ENCODE peak calls at places on chromosomes 5 and 9, in seven cellular contexts. R, D, L, N, Z, S and E are unnamed samples.

GRCh38 chr9:114343471-114344187 is 14.0 kb downstream of the ORM2 start:
- DNase-seq in S (no peak), D (no peak), R (no peak), Z (no peak), N (no peak), L (no peak), E (no peak)

GRCh38 chr5:117590944-117591343 is 1016.3 kb upstream of the SEMA6A start:
- DNase-seq in N (no peak), L (no peak), S (no peak), D (peak; percentile 8), R (peak; percentile 5), Z (no peak), E (no peak)

GRCh38 chr5:152359169-152359568 is 45.9 kb downstream of the NMUR2 start:
- DNase-seq in Z (no peak), D (no peak), R (no peak), N (no peak), L (no peak), S (no peak), E (no peak)

GRCh38 chr5:36398137-36398536 is 96.4 kb upstream of the RANBP3L start:
- DNase-seq in Z (no peak), S (peak; percentile 14), N (no peak), R (peak; percentile 49), L (no peak), D (no peak), E (no peak)

GRCh38 chr9:34501889-34502425 is 20.8 kb downstream of the ENHO start:
- DNase-seq in S (no peak), N (peak; percentile 61), D (peak; percentile 41), R (peak; percentile 82), L (peak; percentile 28), Z (no peak), E (no peak)

GRCh38 chr5:172603425-172603824 is 37.6 kb upstream of the NEURL1B start:
- DNase-seq in Z (no peak), L (peak; percentile 31), R (no peak), S (no peak), N (no peak), D (no peak), E (no peak)

GRCh38 chr9:18124760-18125159 is 349.2 kb upstream of the ADAMTSL1 start:
- DNase-seq in S (no peak), D (no peak), Z (no peak), L (no peak), N (no peak), R (no peak), E (no peak)

GRCh38 chr5:156366536-156366935 is 39.6 kb downstream of the SGCD start:
- DNase-seq in L (no peak), S (no peak), R (no peak), N (no peak), D (no peak), Z (no peak), E (no peak)

GRCh38 chr5:103120607-103121200 is 603 bp downstream of the PPIP5K2 start:
- DNase-seq in Z (no peak), S (no peak), D (peak; percentile 11), L (no peak), N (no peak), R (peak; percentile 30), E (no peak)

GRCh38 chr5:133041910-133042309 is 9.9 kb upstream of the HSPA4 start:
- DNase-seq in N (no peak), S (peak; percentile 49), R (peak; percentile 38), Z (no peak), D (no peak), L (no peak), E (no peak)

GRCh38 chr5:160326981-160327380 is 14.6 kb upstream of the CCNJL start:
- DNase-seq in N (no peak), R (no peak), D (no peak), S (no peak), L (no peak), Z (no peak), E (no peak)

GRCh38 chr5:36301858-36302603 is at the start of gene RANBP3L:
- DNase-seq in Z (no peak), N (peak; percentile 46), D (peak; percentile 13), R (peak; percentile 36), S (no peak), L (no peak), E (no peak)

GRCh38 chr9:4086119-4087088 is 213.5 kb downstream of the GLIS3 start:
- DNase-seq in N (no peak), Z (no peak), D (no peak), S (peak; percentile 26), R (peak; percentile 12), L (no peak), E (no peak)

GRCh38 chr9:114386361-114386885 is 1.4 kb downstream of the AKNA start:
- DNase-seq in D (no peak), Z (no peak), L (no peak), R (no peak), S (no peak), N (no peak), E (no peak)

GRCh38 chr5:14587143-14587542 is 5.6 kb downstream of the OTULINL start:
- DNase-seq in Z (no peak), S (no peak), D (no peak), N (no peak), L (no peak), R (no peak), E (no peak)

GRCh38 chr5:142981886-142982820 is 212.0 kb downstream of the ARHGAP26 start:
- DNase-seq in D (peak; percentile 86), R (peak; percentile 81), L (peak; percentile 84), S (no peak), N (peak; percentile 89), Z (no peak), E (no peak)

GRCh38 chr5:88119535-88119934 is 149.1 kb downstream of the TMEM161B start:
- DNase-seq in S (no peak), N (no peak), Z (no peak), L (no peak), R (peak; percentile 84), D (no peak), E (no peak)

GRCh38 chr9:77575785-77576184 is 72.3 kb downstream of the GNA14 start:
- DNase-seq in L (no peak), R (peak; percentile 32), S (peak; percentile 15), Z (no peak), N (no peak), D (no peak), E (no peak)

GRCh38 chr5:107570805-107571531 is 99.8 kb downstream of the EFNA5 start:
- DNase-seq in S (peak; percentile 41), D (peak; percentile 42), Z (no peak), R (no peak), N (peak; percentile 31), L (no peak), E (no peak)

GRCh38 chr5:36172593-36172992 is 20.7 kb downstream of the SKP2 start:
- DNase-seq in D (no peak), S (no peak), L (no peak), N (no peak), R (no peak), Z (no peak), E (no peak)

GRCh38 chr9:93265301-93265971 is 81.5 kb downstream of the WNK2 start:
- DNase-seq in R (no peak), S (no peak), Z (no peak), N (no peak), D (no peak), L (no peak), E (no peak)

GRCh38 chr5:118441956-118442355 is 546.4 kb downstream of the DTWD2 start:
- DNase-seq in R (no peak), S (no peak), N (no peak), Z (no peak), L (no peak), D (no peak), E (no peak)

GRCh38 chr9:104748359-104749031 is 1.0 kb downstream of the NIPSNAP3A start:
- DNase-seq in D (no peak), L (no peak), Z (no peak), R (peak; percentile 19), N (no peak), S (peak; percentile 28), E (no peak)

GRCh38 chr9:132182609-132183073 is 20.8 kb downstream of the NTNG2 start:
- DNase-seq in S (peak; percentile 26), R (no peak), Z (no peak), L (no peak), D (peak; percentile 59), N (no peak), E (no peak)
- TF ChIP-seq CTCF in S (no peak), R (peak; percentile 24), Z (no peak), L (no peak), D (peak; percentile 63), N (no peak), E (no peak)

DNA sequence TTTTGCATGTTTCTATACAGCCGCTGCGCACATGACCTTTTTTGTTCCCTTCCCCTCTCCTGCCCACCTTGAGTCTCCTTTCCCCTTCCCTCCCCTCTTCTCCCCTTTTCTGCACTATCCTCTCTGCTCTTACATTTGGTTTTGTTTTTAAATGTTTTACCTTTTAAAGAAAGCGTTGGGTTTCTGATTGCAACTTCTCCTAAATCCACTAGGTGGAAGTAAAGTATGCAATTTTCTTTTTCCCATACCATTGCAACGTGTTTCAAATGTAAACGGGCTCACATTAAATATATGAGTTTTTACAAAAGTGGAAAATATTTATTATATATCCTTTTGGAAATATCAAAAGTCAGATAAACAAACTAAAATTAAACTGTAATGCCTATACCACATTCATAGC is 500.9 kb downstream of the DIRAS2 start:
- DNase-seq in S (peak; percentile 20), Z (no peak), N (no peak), D (no peak), R (peak; percentile 31), L (no peak), E (no peak)
- TF ChIP-seq CTCF in S (peak; percentile 55), Z (no peak), N (peak; percentile 52), D (peak; percentile 23), R (peak; percentile 61), L (no peak), E (peak; percentile 54)

GRCh38 chr5:16179936-16180788 is 571 bp upstream of the MARCHF11 start:
- DNase-seq in R (no peak), D (peak; percentile 19), L (no peak), Z (no peak), N (no peak), S (no peak), E (no peak)

GRCh38 chr5:16180789-16181082 is 1.1 kb upstream of the MARCHF11 start:
- DNase-seq in R (no peak), S (no peak), L (no peak), D (no peak), N (no peak), Z (no peak), E (no peak)

GRCh38 chr5:16179511-16179935 is at the start of gene MARCHF11:
- DNase-seq in S (no peak), Z (no peak), N (no peak), L (no peak), R (no peak), D (peak; percentile 84), E (no peak)

DNA sequence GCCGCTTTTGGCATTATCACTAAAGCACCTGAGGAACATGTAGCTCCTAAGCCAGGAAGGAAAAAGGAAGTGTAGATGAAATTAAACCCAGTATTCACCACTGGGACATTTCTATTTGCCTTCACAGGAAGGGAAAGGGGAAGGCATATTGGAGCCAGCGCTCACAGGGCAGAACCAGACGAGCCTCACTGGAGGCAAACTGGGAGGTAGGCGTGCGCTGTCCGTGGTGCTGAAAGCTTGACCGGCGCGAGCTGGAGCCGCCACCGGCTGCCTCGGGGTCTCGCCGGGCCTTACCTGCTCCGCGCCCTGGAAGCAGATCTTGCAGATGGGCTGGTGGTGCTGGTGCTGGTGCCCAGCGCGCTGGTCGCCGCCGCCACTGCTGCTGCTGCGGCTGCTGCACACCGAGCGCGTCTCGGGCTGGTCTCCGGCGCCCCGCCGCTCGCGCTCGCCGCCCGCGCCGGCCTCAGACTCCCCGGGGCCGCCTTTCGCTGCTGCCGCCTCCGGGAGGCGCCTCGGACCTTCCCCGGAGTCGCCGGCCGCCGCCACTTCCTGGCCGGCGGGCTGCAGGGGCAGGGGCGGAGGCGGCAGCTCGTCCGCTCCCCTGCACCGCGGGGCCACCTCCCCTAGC is 732 bp downstream of the MARCHF11 start:
- DNase-seq in S (no peak), L (peak; percentile 81), D (peak; percentile 64), N (peak; percentile 45), R (peak; percentile 50), Z (peak; percentile 36), E (peak; percentile 96)
- TF ChIP-seq CTCF in S (no peak), L (no peak), D (peak; percentile 42), N (no peak), R (no peak), Z (no peak), E (no peak)

GRCh38 chr9:124969401-124969800 is 28.5 kb upstream of the GOLGA1 start:
- DNase-seq in R (no peak), N (no peak), Z (no peak), D (no peak), S (no peak), L (no peak), E (no peak)
- TF ChIP-seq CTCF in R (no peak), N (no peak), Z (no peak), D (no peak), S (no peak), L (no peak), E (no peak)